ENCODE peak calls at places on chromosomes 13 and 19, in nine cellular contexts. K is upper lobe of left lung; G is naive thymus-derived CD8-positive, alpha-beta T cell; L is mucosa of gallbladder; T is stimulated activated CD8-positive, alpha-beta memory T cell treated with anti-CD3 and anti-CD28 coated beads, Interleukin-7, amount 100 ng/mL, for 24 hours; H is iPS-NIHi11; D is DMS53; F is CD4-positive, alpha-beta T cell; S is ovary. C is an unnamed sample.

GRCh38 chr19:3336680-3337523 is 29.5 kb upstream of the NFIC start:
- DNase-seq in D (no peak), H (no peak), T (no peak), S (peak), F (no peak), L (peak), G (no peak), K (peak), C (peak)

GRCh38 chr13:34070544-34071303 is 252.8 kb downstream of the RFC3 start:
- DNase-seq in G (no peak), D (no peak), S (no peak), H (no peak), T (no peak), K (no peak), L (no peak), F (no peak), C (no peak)

GRCh38 chr13:79779761-79780160 is 298.8 kb downstream of the NDFIP2 start:
- DNase-seq in D (peak), T (no peak), L (no peak), S (peak), H (peak), F (no peak), K (peak), G (no peak), C (peak)

GRCh38 chr13:48201044-48201443 is 32.0 kb upstream of the ITM2B start:
- DNase-seq in L (peak), D (peak), S (no peak), K (no peak), T (no peak), F (no peak), G (no peak), H (no peak), C (no peak)

GRCh38 chr13:33033361-33033812 is 17.2 kb downstream of the KL start:
- DNase-seq in K (peak), H (no peak), F (no peak), T (no peak), D (no peak), S (no peak), G (peak), L (no peak), C (peak)

GRCh38 chr13:77267362-77267761 is 59.5 kb downstream of the MYCBP2 start:
- DNase-seq in F (no peak), H (no peak), D (no peak), T (no peak), S (no peak), G (no peak), L (no peak), K (no peak), C (no peak)

GRCh38 chr19:3511506-3512251 is 5.6 kb downstream of the FZR1 start:
- DNase-seq in G (no peak), T (no peak), H (no peak), S (no peak), F (no peak), K (no peak), D (no peak), L (no peak), C (no peak)

GRCh38 chr13:60009300-60010248 is 154.2 kb downstream of the DIAPH3 start:
- DNase-seq in L (peak), D (peak), G (no peak), S (no peak), K (no peak), T (no peak), H (no peak), F (no peak), C (no peak)

GRCh38 chr19:30664358-30665058 is 292.3 kb downstream of the ZNF536 start:
- DNase-seq in T (no peak), H (no peak), S (no peak), F (no peak), K (no peak), L (no peak), D (peak), G (no peak), C (no peak)

GRCh38 chr19:52237771-52238400 is 31.5 kb upstream of the ZNF766 start:
- DNase-seq in D (peak), H (peak), G (peak), T (peak), K (peak), F (peak), L (peak), S (peak), C (peak)

GRCh38 chr19:45512881-45513483 is 5.7 kb downstream of the VASP start:
- DNase-seq in D (no peak), G (no peak), F (no peak), H (no peak), K (no peak), L (no peak), S (no peak), T (no peak), C (no peak)

GRCh38 chr13:21504379-21504778 is 45.3 kb upstream of the ZDHHC20 start:
- DNase-seq in D (no peak), G (no peak), S (no peak), L (no peak), F (no peak), H (no peak), T (no peak), K (no peak), C (no peak)

GRCh38 chr19:6489278-6490061 is 7.9 kb upstream of the DENND1C start:
- DNase-seq in G (no peak), L (no peak), T (no peak), F (no peak), S (no peak), D (no peak), H (no peak), K (no peak), C (no peak)

GRCh38 chr13:34025746-34026145 is 207.8 kb downstream of the RFC3 start:
- DNase-seq in S (no peak), G (no peak), F (no peak), L (no peak), H (no peak), K (no peak), D (peak), T (no peak), C (no peak)

C was measured in sigmoid colon.